ENCODE peak calls at places on chromosomes 2 and 18, in seven cellular contexts. L is fibroblast of lung, V is mammary epithelial cell, W is A549, G is right lobe of liver, O is astrocyte of the cerebellum, T is fibroblast of the aortic adventitia. P is an unnamed sample.

GRCh38 chr18:7601936-7602335 is 34.8 kb downstream of the PTPRM start:
- DNase-seq in L (no peak), V (no peak), W (no peak), G (no peak), O (no peak), T (no peak), P (no peak)

GRCh38 chr2:26268184-26268583 is 23.4 kb downstream of the HADHB start:
- DNase-seq in L (peak), V (no peak), W (no peak), G (no peak), O (no peak), T (peak), P (peak)

GRCh38 chr2:72917138-72917874 is at the start of gene EMX1:
- DNase-seq in L (no peak), V (peak), W (peak), G (peak), O (no peak), T (no peak), P (no peak)

GRCh38 chr18:64799378-64799777 is 650.5 kb upstream of the LINC00305 start:
- DNase-seq in L (no peak), V (no peak), W (no peak), G (no peak), O (no peak), T (no peak), P (peak)

GRCh38 chr18:2918761-2919550 is 72.2 kb downstream of the EMILIN2 start:
- DNase-seq in L (no peak), V (no peak), W (no peak), G (no peak), O (no peak), T (no peak), P (no peak)

GRCh38 chr2:112884869-112885502 is 26.0 kb upstream of the IL37 start:
- DNase-seq in L (peak), V (peak), W (peak), G (peak), O (no peak), T (peak), P (no peak)

GRCh38 chr2:105536175-105536574 is 137.3 kb upstream of the FHL2 start:
- DNase-seq in L (no peak), V (no peak), W (no peak), G (no peak), O (no peak), T (no peak), P (no peak)

GRCh38 chr2:231068525-231069222 is 12.0 kb downstream of the PSMD1 start:
- DNase-seq in L (peak), V (peak), W (peak), G (no peak), O (no peak), T (peak), P (peak)

GRCh38 chr18:35143615-35144596 is 96.9 kb upstream of the ZNF397 start:
- DNase-seq in L (peak), V (peak), W (peak), G (peak), O (peak), T (peak), P (peak)

GRCh38 chr2:192499476-192499875 is 304.7 kb upstream of the TMEFF2 start:
- DNase-seq in L (peak), V (peak), W (no peak), G (no peak), O (peak), T (peak), P (peak)

GRCh38 chr2:104850322-104851184 is 3.4 kb upstream of the POU3F3 start:
- DNase-seq in L (no peak), V (no peak), W (no peak), G (no peak), O (no peak), T (no peak), P (no peak)

GRCh38 chr18:37564796-37565137 is 831 bp downstream of the CELF4 start:
- DNase-seq in L (peak), V (peak), W (no peak), G (no peak), O (peak), T (peak), P (peak)

GRCh38 chr2:233705911-233706506 is 6.7 kb upstream of the UGT1A5 start:
- DNase-seq in L (no peak), V (peak), W (no peak), G (peak), O (no peak), T (peak), P (no peak)

GRCh38 chr2:52805901-52806410 is 961.6 kb upstream of the CHAC2 start:
- DNase-seq in L (peak), V (no peak), W (no peak), G (no peak), O (no peak), T (no peak), P (no peak)

GRCh38 chr2:52810460-52810859 is 957.1 kb upstream of the CHAC2 start:
- DNase-seq in L (peak), V (peak), W (peak), G (no peak), O (no peak), T (peak), P (peak)
- TF ChIP-seq CTCF in L (peak), V (peak), W (peak), G (peak), O (peak), T (peak), P (peak)

GRCh38 chr2:138020432-138020831 is 56.2 kb downstream of the HNMT start:
- DNase-seq in L (no peak), V (no peak), W (no peak), G (no peak), O (no peak), T (no peak), P (no peak)

GRCh38 chr2:138023298-138023697 is 59.0 kb downstream of the HNMT start:
- DNase-seq in L (no peak), V (no peak), W (no peak), G (no peak), O (no peak), T (peak), P (no peak)

GRCh38 chr2:138021154-138021553 is 56.9 kb downstream of the HNMT start:
- DNase-seq in L (no peak), V (no peak), W (no peak), G (no peak), O (no peak), T (no peak), P (no peak)

GRCh38 chr2:138026116-138026855 is 62.0 kb downstream of the HNMT start:
- DNase-seq in L (no peak), V (no peak), W (no peak), G (no peak), O (no peak), T (no peak), P (no peak)

GRCh38 chr2:138023976-138024375 is 59.7 kb downstream of the HNMT start:
- DNase-seq in L (no peak), V (no peak), W (no peak), G (no peak), O (no peak), T (no peak), P (no peak)
- H3K4me3 ChIP-seq in L (no peak), V (no peak), W (no peak), G (no peak), O (no peak), T (no peak), P (no peak)

GRCh38 chr2:70448041-70448440 is 105.6 kb downstream of the TGFA start:
- DNase-seq in L (no peak), V (no peak), W (no peak), G (peak), O (no peak), T (no peak), P (no peak)

GRCh38 chr2:70440621-70441020 is 113.0 kb downstream of the TGFA start:
- DNase-seq in L (no peak), V (no peak), W (no peak), G (no peak), O (no peak), T (no peak), P (no peak)

GRCh38 chr2:70442301-70443077 is 111.1 kb downstream of the TGFA start:
- DNase-seq in L (no peak), V (no peak), W (no peak), G (no peak), O (no peak), T (no peak), P (no peak)

GRCh38 chr2:70443726-70444125 is 109.9 kb downstream of the TGFA start:
- DNase-seq in L (no peak), V (no peak), W (no peak), G (no peak), O (no peak), T (no peak), P (no peak)

DNA sequence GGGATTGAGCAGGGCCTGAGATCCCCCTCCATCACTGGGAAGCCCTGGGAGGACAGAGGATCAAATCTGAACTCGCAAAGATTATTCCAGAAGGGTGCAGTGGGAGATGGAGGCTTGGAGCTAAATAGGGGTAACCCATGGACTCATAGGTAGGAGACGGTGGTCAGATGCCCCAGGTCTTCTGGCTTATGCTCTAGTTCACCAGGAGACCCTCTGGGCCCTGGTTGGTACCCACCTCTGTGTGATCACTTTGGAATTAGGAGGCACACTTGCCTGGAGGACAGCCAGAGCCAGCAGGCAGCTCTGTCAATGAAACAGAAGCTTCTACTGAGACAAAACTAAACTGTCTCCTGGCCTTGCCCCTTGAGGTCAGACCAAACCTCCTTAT is 110.6 kb downstream of the TGFA start:
- DNase-seq in L (no peak), V (no peak), W (no peak), G (no peak), O (no peak), T (no peak), P (no peak)
- TF ChIP-seq CTCF in L (no peak), V (no peak), W (no peak), G (no peak), O (no peak), T (no peak), P (no peak)

GRCh38 chr2:74201596-74201995 is 3.2 kb downstream of the MTHFD2 start:
- DNase-seq in L (peak), V (no peak), W (no peak), G (no peak), O (no peak), T (peak), P (no peak)

GRCh38 chr2:74199275-74199701 is 873 bp downstream of the MTHFD2 start:
- DNase-seq in L (peak), V (no peak), W (no peak), G (no peak), O (no peak), T (no peak), P (no peak)

GRCh38 chr2:74199871-74200305 is 1.5 kb downstream of the MTHFD2 start:
- DNase-seq in L (peak), V (peak), W (no peak), G (no peak), O (no peak), T (peak), P (no peak)

GRCh38 chr2:74198461-74199274 is at the start of gene MTHFD2:
- DNase-seq in L (peak), V (peak), W (peak), G (peak), O (peak), T (peak), P (peak)

GRCh38 chr2:74201196-74201595 is 2.8 kb downstream of the MTHFD2 start:
- DNase-seq in L (no peak), V (no peak), W (no peak), G (no peak), O (no peak), T (no peak), P (no peak)
- H3K4me3 ChIP-seq in L (peak), V (no peak), W (peak), G (no peak), O (no peak), T (peak), P (no peak)

DNA sequence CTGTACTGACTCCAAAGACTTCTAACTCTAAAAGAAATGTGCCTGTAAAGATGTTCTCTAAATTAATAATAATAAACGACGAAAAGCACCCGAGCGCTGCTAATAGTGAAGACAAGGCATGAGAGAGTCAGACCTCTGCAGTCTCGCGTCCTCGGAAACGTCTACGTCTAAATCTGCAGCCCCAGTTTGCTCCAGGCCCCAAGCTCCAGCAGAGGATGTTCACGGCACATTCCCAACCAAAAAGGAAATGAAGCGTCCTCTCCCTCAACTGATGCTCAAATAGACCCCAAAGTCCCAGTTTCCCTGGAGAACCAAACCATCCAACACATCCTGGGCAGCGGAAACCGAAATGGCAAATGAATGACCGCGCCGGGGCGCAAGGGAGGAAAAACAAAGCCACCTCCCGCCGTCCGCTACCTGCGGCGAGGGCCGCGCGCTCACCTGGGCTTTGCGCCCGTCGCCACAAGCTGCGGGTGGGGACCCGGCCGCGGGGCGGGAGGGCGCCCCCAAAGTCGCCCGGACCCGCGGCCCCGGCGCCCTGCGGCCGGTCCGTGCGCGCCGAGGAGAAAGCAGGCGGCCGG is 47.1 kb upstream of the CCDC150 start:
- DNase-seq in L (peak), V (peak), W (no peak), G (peak), O (peak), T (peak), P (peak)
- TF ChIP-seq CTCF in L (no peak), V (no peak), W (peak), G (peak), O (peak), T (peak), P (peak)

GRCh38 chr2:117339980-117340379 is 474.5 kb upstream of the DDX18 start:
- DNase-seq in L (no peak), V (no peak), W (no peak), G (no peak), O (no peak), T (no peak), P (no peak)

GRCh38 chr2:117342415-117342814 is 472.1 kb upstream of the DDX18 start:
- DNase-seq in L (no peak), V (no peak), W (no peak), G (no peak), O (no peak), T (no peak), P (no peak)

GRCh38 chr2:117335967-117336366 is 478.5 kb upstream of the DDX18 start:
- DNase-seq in L (no peak), V (no peak), W (no peak), G (no peak), O (no peak), T (no peak), P (no peak)

GRCh38 chr2:117330611-117331010 is 483.9 kb upstream of the DDX18 start:
- DNase-seq in L (no peak), V (no peak), W (no peak), G (no peak), O (no peak), T (no peak), P (no peak)

GRCh38 chr2:117336496-117336895 is 478.0 kb upstream of the DDX18 start:
- DNase-seq in L (no peak), V (no peak), W (no peak), G (no peak), O (no peak), T (no peak), P (no peak)
- H3K4me3 ChIP-seq in L (no peak), V (no peak), W (no peak), G (no peak), O (no peak), T (no peak), P (no peak)

GRCh38 chr18:47531759-47532158 is 280.3 kb upstream of the SKOR2 start:
- DNase-seq in L (no peak), V (no peak), W (no peak), G (no peak), O (no peak), T (no peak), P (no peak)
- TF ChIP-seq CTCF in L (no peak), V (peak), W (no peak), G (no peak), O (no peak), T (no peak), P (no peak)

GRCh38 chr18:9803698-9804516 is 81.9 kb upstream of the TXNDC2 start:
- DNase-seq in L (no peak), V (no peak), W (no peak), G (peak), O (no peak), T (no peak), P (no peak)
- H3K4me3 ChIP-seq in L (no peak), V (no peak), W (no peak), G (no peak), O (no peak), T (no peak), P (no peak)

DNA sequence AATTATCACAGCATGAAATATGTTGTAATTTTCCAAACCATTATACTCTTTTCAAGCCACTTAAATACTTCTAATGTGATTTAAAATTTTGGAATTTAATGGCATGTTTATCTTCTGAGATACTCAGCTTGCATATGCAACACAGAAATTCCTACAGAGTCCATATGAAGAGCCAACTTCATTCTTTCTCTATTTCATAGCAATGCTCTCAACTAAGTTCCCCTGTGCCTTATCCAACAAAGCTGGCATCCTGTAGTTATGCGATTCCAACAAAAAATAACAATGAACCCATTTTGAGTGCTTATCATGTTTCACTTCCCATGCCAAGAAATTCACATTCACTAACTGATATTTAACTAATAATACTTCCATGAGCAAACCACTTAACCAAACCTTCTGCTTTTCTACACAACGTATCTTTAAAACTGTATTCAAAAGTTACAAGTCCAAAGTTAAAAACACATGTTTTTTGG is 113.4 kb upstream of the WDR75 start:
- DNase-seq in L (no peak), V (no peak), W (no peak), G (no peak), O (peak), T (peak), P (peak)
- TF ChIP-seq CTCF in L (no peak), V (no peak), W (no peak), G (no peak), O (no peak), T (no peak), P (no peak)